ENCODE peak calls at places on chromosome 22, in eight cellular contexts. J, K, W, C, V, E, A and Y are unnamed samples.
A peak's percentile ranks its signal among the peaks of the same experiment; 100 is the strongest.

GRCh38 chr22:46381142-46381541 is 45.6 kb downstream of the TRMU start:
- DNase-seq in E (no peak), C (no peak), A (no peak), V (no peak), J (no peak), K (no peak), W (peak; percentile 42), Y (no peak)

GRCh38 chr22:29481265-29482000 is 1.4 kb downstream of the NEFH start:
- DNase-seq in C (no peak), E (no peak), J (no peak), V (no peak), K (no peak), W (peak; percentile 91), A (no peak), Y (no peak)

GRCh38 chr22:37100589-37101127 is 8.9 kb downstream of the TMPRSS6 start:
- DNase-seq in J (no peak), V (no peak), A (no peak), K (no peak), C (no peak), E (no peak), W (no peak), Y (peak; percentile 57)

GRCh38 chr22:35549338-35549737 is 8.7 kb downstream of the RASD2 start:
- DNase-seq in W (peak; percentile 79), C (no peak), V (no peak), K (no peak), J (no peak), A (no peak), E (no peak), Y (no peak)

GRCh38 chr22:46150615-46151423 is 493 bp downstream of the PPARA start:
- DNase-seq in A (peak; percentile 85), V (peak; percentile 68), C (no peak), E (no peak), J (no peak), W (peak; percentile 43), K (peak; percentile 25), Y (peak; percentile 83)

GRCh38 chr22:41123151-41123550 is 30.8 kb downstream of the EP300 start:
- DNase-seq in V (no peak), W (no peak), K (no peak), C (no peak), A (no peak), J (no peak), E (no peak), Y (no peak)

GRCh38 chr22:24505337-24505736 is 10.2 kb downstream of the UPB1 start:
- DNase-seq in C (no peak), E (no peak), J (no peak), V (no peak), K (no peak), A (no peak), W (no peak), Y (no peak)

GRCh38 chr22:50341977-50342650 is 1.0 kb upstream of the PPP6R2 start:
- DNase-seq in C (peak; percentile 92), J (peak; percentile 52), A (peak; percentile 82), W (peak; percentile 93), K (peak; percentile 75), V (peak; percentile 94), E (peak; percentile 57), Y (peak; percentile 87)

GRCh38 chr22:48098243-48098935 is 1335.9 kb downstream of the TBC1D22A start:
- DNase-seq in V (no peak), A (peak; percentile 85), J (no peak), W (no peak), E (no peak), K (no peak), C (no peak), Y (peak; percentile 86)

GRCh38 chr22:48477031-48477721 is 1350.5 kb downstream of the BRD1 start:
- DNase-seq in J (no peak), W (peak; percentile 80), E (no peak), C (no peak), A (no peak), V (no peak), K (no peak), Y (no peak)

GRCh38 chr22:41447435-41448188 is 1.0 kb upstream of the TOB2 start:
- DNase-seq in C (peak; percentile 68), A (peak; percentile 55), V (peak; percentile 67), E (no peak), K (peak; percentile 22), W (peak; percentile 73), J (peak; percentile 18), Y (peak; percentile 59)

GRCh38 chr22:31046591-31047226 is 34.4 kb upstream of the SMTN start:
- DNase-seq in W (peak; percentile 68), E (peak; percentile 54), K (no peak), A (no peak), C (peak; percentile 43), J (no peak), V (no peak), Y (no peak)

GRCh38 chr22:37887610-37888378 is 18.3 kb upstream of the MICALL1 start:
- DNase-seq in J (peak; percentile 57), E (peak; percentile 77), V (no peak), C (peak; percentile 49), K (no peak), W (peak; percentile 40), A (no peak), Y (no peak)

GRCh38 chr22:48882636-48883200 is 945.0 kb downstream of the BRD1 start:
- DNase-seq in A (no peak), V (no peak), J (no peak), W (no peak), C (no peak), E (no peak), K (no peak), Y (no peak)

GRCh38 chr22:45475063-45475747 is 27.5 kb upstream of the FBLN1 start:
- DNase-seq in A (no peak), V (no peak), J (no peak), E (no peak), K (no peak), W (no peak), C (no peak), Y (no peak)

GRCh38 chr22:32203181-32204105 is 1.4 kb downstream of the RFPL2 start:
- DNase-seq in J (no peak), C (peak; percentile 27), W (no peak), V (no peak), K (no peak), A (no peak), E (no peak), Y (peak; percentile 28)

GRCh38 chr22:37464181-37464580 is 22.0 kb downstream of the MFNG start:
- DNase-seq in V (no peak), J (no peak), E (no peak), W (no peak), K (no peak), C (no peak), A (peak; percentile 62), Y (peak; percentile 62)

GRCh38 chr22:31230871-31231621 is 18.9 kb downstream of the LIMK2 start:
- DNase-seq in V (peak; percentile 10), W (peak; percentile 56), J (no peak), K (peak; percentile 37), E (no peak), A (peak; percentile 50), C (peak; percentile 52), Y (peak; percentile 53)

GRCh38 chr22:40720538-40721256 is 41.4 kb downstream of the MCHR1 start:
- DNase-seq in C (no peak), V (no peak), K (no peak), A (no peak), J (no peak), E (no peak), W (peak; percentile 28), Y (no peak)

GRCh38 chr22:41078975-41079374 is 13.4 kb upstream of the EP300 start:
- DNase-seq in C (no peak), E (no peak), J (no peak), V (no peak), A (no peak), W (no peak), K (no peak), Y (no peak)